ENCODE peak calls at places on chromosomes 6 and 20, in seven cellular contexts. V, B, O, T, R, A and M are unnamed samples.

GRCh38 chr6:160832422-160832821 is 130.4 kb downstream of the PLG start:
- DNase-seq in V (no peak), A (no peak), O (no peak), T (no peak), R (no peak), B (no peak), M (no peak)

GRCh38 chr6:45532626-45533258 is 155.0 kb upstream of the SUPT3H start:
- DNase-seq in A (no peak), V (peak), T (no peak), O (no peak), B (no peak), R (peak), M (no peak)

GRCh38 chr20:38692436-38693411 is 31.6 kb upstream of the SLC32A1 start:
- DNase-seq in B (peak), T (no peak), V (peak), O (no peak), R (peak), A (peak), M (peak)

GRCh38 chr6:141788096-141788495 is 344.6 kb upstream of the GJE1 start:
- DNase-seq in V (no peak), R (no peak), B (no peak), O (no peak), A (no peak), T (no peak), M (no peak)

GRCh38 chr20:4869290-4870193 is 131.8 kb downstream of the SLC23A2 start:
- DNase-seq in A (no peak), R (peak), T (no peak), O (no peak), V (no peak), B (no peak), M (no peak)

GRCh38 chr20:45097485-45098095 is 3.3 kb downstream of the KCNS1 start:
- DNase-seq in O (no peak), V (peak), B (no peak), R (peak), A (no peak), T (no peak), M (no peak)

GRCh38 chr6:142013286-142013685 is 119.4 kb upstream of the GJE1 start:
- DNase-seq in O (no peak), B (no peak), T (peak), R (peak), V (peak), A (no peak), M (no peak)

GRCh38 chr20:44696315-44696714 is 18.9 kb upstream of the CCN5 start:
- DNase-seq in O (no peak), V (no peak), B (no peak), R (no peak), A (no peak), T (no peak), M (peak)

GRCh38 chr6:37357288-37357687 is 3.5 kb downstream of the RNF8 start:
- DNase-seq in B (no peak), V (no peak), O (no peak), R (no peak), T (no peak), A (no peak), M (peak)

GRCh38 chr20:46078954-46079353 is 10.8 kb downstream of the NCOA5 start:
- DNase-seq in V (no peak), R (no peak), O (no peak), A (no peak), T (no peak), B (no peak), M (no peak)

GRCh38 chr6:83429269-83429668 is 1.6 kb downstream of the ME1 start:
- DNase-seq in V (no peak), A (no peak), T (no peak), O (no peak), R (no peak), B (no peak), M (no peak)

GRCh38 chr20:62069741-62070216 is 4.1 kb upstream of the TAF4 start:
- DNase-seq in R (peak), A (no peak), V (peak), T (peak), O (no peak), B (no peak), M (no peak)

GRCh38 chr6:62971976-62972658 is 239.2 kb upstream of the FKBP1C start:
- DNase-seq in B (no peak), R (no peak), T (no peak), O (no peak), A (no peak), V (no peak), M (no peak)

GRCh38 chr20:49037962-49038387 is 8.1 kb upstream of the CSE1L start:
- DNase-seq in B (no peak), O (no peak), T (no peak), V (peak), A (no peak), R (no peak), M (no peak)

GRCh38 chr6:3585320-3585935 is 128.6 kb upstream of the SLC22A23 start:
- DNase-seq in B (no peak), R (peak), V (peak), O (no peak), A (no peak), T (peak), M (no peak)

GRCh38 chr20:54161821-54162149 is 12.0 kb downstream of the CYP24A1 start:
- DNase-seq in B (no peak), O (no peak), V (no peak), T (no peak), R (no peak), A (no peak), M (no peak)

GRCh38 chr20:3340443-3340842 is 67.0 kb downstream of the DNAAF9 start:
- DNase-seq in T (no peak), O (no peak), V (peak), R (no peak), A (peak), B (peak), M (no peak)

GRCh38 chr6:167119680-167120556 is 3.0 kb upstream of the CCR6 start:
- DNase-seq in V (no peak), O (no peak), T (no peak), R (no peak), B (peak), A (no peak), M (no peak)

GRCh38 chr6:168192195-168192900 is 113.3 kb upstream of the FRMD1 start:
- DNase-seq in B (peak), A (no peak), T (no peak), O (no peak), R (no peak), V (no peak), M (no peak)

GRCh38 chr20:58084966-58085365 is 143.5 kb downstream of the ANKRD60 start:
- DNase-seq in T (no peak), B (no peak), O (no peak), A (no peak), R (no peak), V (no peak), M (no peak)

GRCh38 chr20:2386516-2387179 is 5.9 kb downstream of the TGM6 start:
- DNase-seq in R (peak), A (no peak), T (no peak), V (peak), B (no peak), O (no peak), M (no peak)

GRCh38 chr6:111306104-111306888 is 176.7 kb downstream of the REV3L start:
- DNase-seq in R (no peak), T (no peak), A (no peak), V (no peak), O (no peak), B (no peak), M (no peak)

GRCh38 chr6:32154514-32155161 is 697 bp downstream of the PPT2 start:
- DNase-seq in R (peak), T (no peak), B (peak), O (no peak), A (peak), V (peak), M (peak)

GRCh38 chr6:50986319-50986718 is 167.6 kb downstream of the TFAP2B start:
- DNase-seq in V (no peak), T (no peak), O (no peak), B (no peak), R (no peak), A (no peak), M (no peak)

GRCh38 chr20:8601542-8601912 is 467.4 kb upstream of the PLCB4 start:
- DNase-seq in T (no peak), A (no peak), V (no peak), B (no peak), O (no peak), R (no peak), M (no peak)

GRCh38 chr6:155026366-155027045 is 31.4 kb downstream of the TIAM2 start:
- DNase-seq in O (peak), V (peak), B (peak), R (peak), T (peak), A (no peak), M (no peak)

GRCh38 chr6:157632821-157633220 is 190.2 kb upstream of the SNX9 start:
- DNase-seq in R (peak), B (no peak), A (no peak), O (no peak), V (peak), T (peak), M (no peak)

GRCh38 chr20:504632-505075 is 38.9 kb downstream of the CSNK2A1 start:
- DNase-seq in O (no peak), V (no peak), T (no peak), R (no peak), B (no peak), A (no peak), M (no peak)

GRCh38 chr20:47274449-47275108 is 81.9 kb downstream of the ZMYND8 start:
- DNase-seq in R (peak), A (no peak), B (no peak), V (peak), O (no peak), T (peak), M (no peak)

GRCh38 chr20:15674253-15675145 is 898.7 kb downstream of the KIF16B start:
- DNase-seq in A (no peak), V (no peak), T (no peak), R (no peak), B (no peak), O (no peak), M (no peak)

GRCh38 chr20:57435498-57436222 is 44.5 kb downstream of the RBM38 start:
- DNase-seq in T (no peak), V (peak), O (peak), A (peak), R (peak), B (peak), M (peak)

GRCh38 chr6:116561377-116562018 is 7.9 kb downstream of the CALHM4 start:
- DNase-seq in T (no peak), O (peak), B (peak), V (peak), R (peak), A (peak), M (peak)

GRCh38 chr6:167763056-167763944 is 63.4 kb upstream of the AFDN start:
- DNase-seq in A (no peak), B (no peak), R (no peak), V (no peak), O (no peak), T (no peak), M (no peak)

GRCh38 chr6:40668203-40668602 is 81.0 kb upstream of the LRFN2 start:
- DNase-seq in V (no peak), B (no peak), A (no peak), O (no peak), T (no peak), R (no peak), M (no peak)

DNA sequence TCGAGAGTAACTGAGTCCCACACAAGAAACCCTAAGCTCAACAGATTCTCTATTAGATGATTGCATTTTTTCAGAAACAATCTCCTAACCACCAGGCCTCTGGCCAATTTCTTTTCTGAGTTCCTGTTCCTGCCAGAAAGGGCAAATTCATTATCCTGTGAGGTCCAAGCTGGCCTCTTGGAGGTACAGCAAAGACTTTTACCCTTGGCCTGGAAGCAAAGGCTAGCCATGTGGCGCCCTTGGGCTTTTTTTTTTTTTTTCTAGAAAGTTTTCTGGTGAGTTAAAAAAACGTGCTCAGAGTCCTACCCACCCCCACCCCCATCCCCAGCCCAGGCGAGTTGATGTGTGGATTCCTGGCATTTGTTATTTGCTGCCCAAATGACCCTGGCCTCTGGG is 59.0 kb upstream of the EEF1A1 start:
- DNase-seq in T (peak), V (peak), B (peak), A (peak), O (no peak), R (peak), M (no peak)
- H3K4me3 ChIP-seq in T (no peak), V (no peak), B (peak), A (peak), O (peak), R (no peak), M (no peak)

GRCh38 chr6:56671651-56672461 is 29.2 kb upstream of the DST start:
- DNase-seq in T (no peak), R (peak), O (no peak), A (peak), B (no peak), V (peak), M (no peak)
- H3K4me3 ChIP-seq in T (no peak), R (no peak), O (peak), A (no peak), B (no peak), V (no peak), M (no peak)

DNA sequence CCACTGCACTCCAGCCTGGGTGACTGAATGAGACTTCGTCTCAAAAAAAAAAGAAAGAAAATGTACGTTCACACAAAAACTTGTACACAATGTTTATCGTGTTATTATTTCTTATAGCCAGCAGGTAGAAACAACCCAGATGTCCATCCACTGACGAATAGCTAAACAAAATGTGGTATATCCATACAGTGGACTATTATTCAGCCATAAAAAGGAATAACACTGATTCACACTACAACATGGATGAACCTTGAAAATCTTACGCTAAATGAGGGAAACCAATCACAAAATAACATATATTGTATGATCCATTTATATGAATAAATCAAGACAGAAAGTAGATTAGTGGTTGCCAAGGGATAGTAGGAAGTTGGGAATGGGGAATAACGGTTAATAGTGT is 75.1 kb upstream of the EPB41L1 start:
- DNase-seq in T (no peak), A (no peak), O (no peak), V (no peak), R (no peak), B (no peak), M (no peak)
- H3K4me3 ChIP-seq in T (no peak), A (no peak), O (no peak), V (no peak), R (no peak), B (no peak), M (no peak)

GRCh38 chr20:35093245-35093884 is 758 bp upstream of the TRPC4AP start:
- DNase-seq in O (no peak), A (no peak), B (no peak), T (peak), R (peak), V (peak), M (no peak)
- H3K4me3 ChIP-seq in O (peak), A (peak), B (peak), T (peak), R (no peak), V (no peak), M (peak)